ENCODE peak calls at places on chromosomes 1 and 21, in five cellular contexts. N, M, C, Q and Z are unnamed samples.

GRCh38 chr1:54407957-54408700 is 1.9 kb upstream of the SSBP3 start:
- DNase-seq in C (no peak), Q (no peak), M (peak; percentile 55), N (no peak), Z (no peak)

GRCh38 chr1:7680791-7681165 is 90.3 kb upstream of the VAMP3 start:
- DNase-seq in Q (no peak), M (no peak), N (no peak), C (no peak), Z (peak; percentile 75)

GRCh38 chr1:81805537-81806431 is 5.0 kb downstream of the ADGRL2 start:
- DNase-seq in M (no peak), N (no peak), Q (no peak), C (no peak), Z (no peak)

GRCh38 chr1:229192031-229192430 is 78.9 kb upstream of the RAB4A start:
- DNase-seq in Q (no peak), M (no peak), C (no peak), N (no peak), Z (no peak)

GRCh38 chr1:29436386-29436785 is 200.1 kb downstream of the PTPRU start:
- DNase-seq in Q (no peak), C (no peak), N (no peak), M (no peak), Z (no peak)

GRCh38 chr21:15837603-15838002 is 107.8 kb downstream of the USP25 start:
- DNase-seq in Q (no peak), M (no peak), N (no peak), C (no peak), Z (no peak)

GRCh38 chr1:40944841-40945430 is 34.6 kb upstream of the CTPS1 start:
- DNase-seq in C (no peak), M (no peak), Q (peak; percentile 64), N (no peak), Z (no peak)

GRCh38 chr1:16218014-16218673 is 5.7 kb upstream of the ARHGEF19 start:
- DNase-seq in M (no peak), N (no peak), C (no peak), Q (no peak), Z (no peak)

GRCh38 chr1:45864765-45865164 is 61.4 kb downstream of the MAST2 start:
- DNase-seq in Q (no peak), N (no peak), M (no peak), C (no peak), Z (no peak)

GRCh38 chr1:32031578-32032286 is 18.1 kb downstream of the KHDRBS1 start:
- DNase-seq in Q (no peak), C (no peak), N (no peak), M (no peak), Z (no peak)

GRCh38 chr21:15839026-15839425 is 109.2 kb downstream of the USP25 start:
- DNase-seq in N (no peak), C (no peak), M (no peak), Q (no peak), Z (no peak)

GRCh38 chr1:3504151-3504822 is 49.8 kb downstream of the ARHGEF16 start:
- DNase-seq in N (no peak), M (no peak), C (no peak), Q (no peak), Z (no peak)

GRCh38 chr1:116923421-116923820 is 13.7 kb downstream of the PTGFRN start:
- DNase-seq in N (no peak), C (no peak), M (no peak), Q (no peak), Z (no peak)

GRCh38 chr1:233112184-233113008 is 162.0 kb downstream of the NTPCR start:
- DNase-seq in Q (no peak), M (no peak), N (no peak), C (no peak), Z (no peak)

GRCh38 chr1:6082430-6082971 is 36.8 kb downstream of the KCNAB2 start:
- DNase-seq in Q (peak; percentile 44), C (no peak), N (no peak), M (peak; percentile 61), Z (peak; percentile 82)

GRCh38 chr1:230387296-230387695 is 38.8 kb downstream of the PGBD5 start:
- DNase-seq in M (no peak), N (no peak), Q (no peak), C (no peak), Z (no peak)

GRCh38 chr1:65229754-65230339 is 79.5 kb upstream of the DNAJC6 start:
- DNase-seq in C (no peak), N (no peak), M (no peak), Q (peak; percentile 26), Z (no peak)

GRCh38 chr1:109185357-109185756 is 28.4 kb upstream of the SARS1 start:
- DNase-seq in M (no peak), Q (no peak), C (no peak), N (no peak), Z (no peak)

GRCh38 chr1:207828485-207829158 is 76.8 kb downstream of the CD46 start:
- DNase-seq in Q (peak; percentile 87), C (no peak), M (peak; percentile 77), N (no peak), Z (peak; percentile 64)

GRCh38 chr21:40717008-40717407 is 129.9 kb downstream of the DSCAM start:
- DNase-seq in C (no peak), N (no peak), M (no peak), Q (no peak), Z (no peak)

GRCh38 chr1:245810789-245811337 is 656.1 kb downstream of the KIF26B start:
- DNase-seq in N (no peak), M (no peak), C (no peak), Q (peak; percentile 89), Z (no peak)

GRCh38 chr1:19737413-19737812 is 62.3 kb downstream of the TMCO4 start:
- DNase-seq in M (no peak), Q (no peak), N (no peak), C (no peak), Z (no peak)

GRCh38 chr21:45517249-45518065 is 24.8 kb downstream of the SLC19A1 start:
- DNase-seq in N (no peak), Q (no peak), M (peak; percentile 50), C (no peak), Z (no peak)
- TF ChIP-seq TAF1 in N (no peak), Q (no peak), M (no peak), C (no peak), Z (no peak)

GRCh38 chr1:84997667-84998600 is 1.0 kb upstream of the MCOLN2 start:
- DNase-seq in M (no peak), N (peak; percentile 18), C (no peak), Q (no peak), Z (peak; percentile 67)
- TF ChIP-seq TAF1 in M (no peak), N (no peak), C (no peak), Q (no peak), Z (no peak)

GRCh38 chr1:236451796-236452373 is 57.8 kb downstream of the EDARADD start:
- DNase-seq in M (peak; percentile 74), C (no peak), N (peak; percentile 24), Q (peak; percentile 28), Z (peak; percentile 40)

GRCh38 chr1:236458991-236459390 is 64.8 kb upstream of the LGALS8 start:
- DNase-seq in M (no peak), Q (no peak), N (no peak), C (no peak), Z (no peak)

GRCh38 chr1:236460103-236460502 is 63.7 kb upstream of the LGALS8 start:
- DNase-seq in N (no peak), M (no peak), Q (no peak), C (no peak), Z (no peak)

GRCh38 chr1:236455242-236455641 is 61.2 kb downstream of the EDARADD start:
- DNase-seq in Q (no peak), C (no peak), M (no peak), N (no peak), Z (no peak)

DNA sequence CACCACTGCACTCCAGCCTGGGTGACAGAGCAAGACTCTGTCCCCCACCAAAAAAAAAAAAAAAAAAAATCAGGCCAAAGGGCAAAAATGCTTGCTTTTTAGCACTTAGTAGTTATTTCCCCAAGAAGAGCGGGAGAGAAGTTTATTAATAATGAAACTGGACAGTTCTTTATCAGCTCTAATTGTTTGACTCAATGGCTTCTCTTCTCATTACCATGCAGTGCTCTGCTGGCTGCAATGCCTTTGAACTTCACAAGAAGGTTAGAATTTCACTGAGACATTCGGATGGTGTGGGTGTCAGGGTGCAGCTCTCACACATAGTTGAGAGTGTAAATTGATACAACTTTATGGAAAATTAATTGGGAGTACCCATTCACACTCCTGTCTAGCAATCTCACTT is 63.7 kb downstream of the EDARADD start:
- DNase-seq in M (no peak), C (peak; percentile 17), Q (no peak), N (peak; percentile 20), Z (no peak)
- TF ChIP-seq TAF1 in M (no peak), C (no peak), Q (no peak), N (no peak), Z (no peak)

DNA sequence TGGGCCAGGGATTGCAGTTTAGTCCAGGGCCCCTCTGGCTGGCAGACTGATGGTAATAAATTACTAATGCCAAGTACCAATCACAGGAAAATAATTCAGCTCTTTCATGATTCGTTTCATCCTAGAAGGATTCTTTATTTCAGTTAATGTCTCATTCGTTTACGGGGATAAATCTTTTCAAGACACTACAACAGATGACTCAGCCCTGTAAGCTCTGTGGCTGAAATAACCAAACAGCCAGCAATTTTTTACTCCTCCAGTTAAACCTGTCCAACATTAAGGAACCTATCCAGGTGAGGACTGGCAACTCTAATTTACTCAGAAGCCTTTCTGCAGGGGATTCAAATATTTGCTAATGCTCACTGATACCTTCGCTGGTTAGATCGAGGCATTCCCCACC is 57.0 kb upstream of the MAP1LC3C start:
- DNase-seq in C (no peak), Q (no peak), M (no peak), N (no peak), Z (no peak)
- TF ChIP-seq TAF1 in C (no peak), Q (no peak), M (no peak), N (no peak), Z (no peak)

GRCh38 chr1:188017921-188018320 is 1189.2 kb downstream of the PLA2G4A start:
- DNase-seq in C (no peak), N (no peak), Q (no peak), M (no peak), Z (no peak)

GRCh38 chr1:188027613-188028012 is 1198.9 kb downstream of the PLA2G4A start:
- DNase-seq in C (no peak), N (no peak), M (no peak), Q (no peak), Z (no peak)

GRCh38 chr1:188022661-188023060 is 1193.9 kb downstream of the PLA2G4A start:
- DNase-seq in Q (no peak), N (no peak), C (no peak), M (no peak), Z (no peak)

DNA sequence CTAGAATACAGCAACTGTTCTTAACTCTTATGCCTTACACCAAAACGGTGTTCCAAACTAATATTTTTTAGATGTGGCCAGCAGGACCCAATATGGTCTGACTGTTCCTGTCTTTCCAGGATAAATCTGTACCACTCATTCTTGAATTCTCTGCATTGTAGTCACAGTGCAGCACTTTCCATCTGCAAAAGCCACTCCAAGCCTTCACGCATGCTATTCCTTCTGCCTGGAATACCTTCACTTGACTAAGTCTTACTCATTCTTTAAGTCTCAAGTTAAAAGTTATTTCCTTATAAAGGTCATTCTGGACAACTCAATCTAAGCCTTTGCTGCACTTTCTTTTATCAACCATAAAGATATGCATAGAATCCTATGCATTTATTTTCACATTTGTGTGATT is 1194.5 kb downstream of the PLA2G4A start:
- DNase-seq in C (no peak), Q (no peak), N (no peak), M (no peak), Z (no peak)
- TF ChIP-seq TAF1 in C (no peak), Q (no peak), N (no peak), M (no peak), Z (no peak)